ENCODE peak calls at places on chromosomes 2 and 18, in four cellular contexts. D is heart left ventricle, A is Panc1, Z is stomach. L is an unnamed sample.

GRCh38 chr2:236541008-236541562 is 28.5 kb upstream of the ACKR3 start:
- DNase-seq in D (no peak), A (no peak), Z (no peak), L (no peak)

GRCh38 chr2:96259497-96259921 is 6.3 kb downstream of the TMEM127 start:
- DNase-seq in D (peak), A (no peak), Z (peak), L (no peak)

GRCh38 chr18:21740474-21740723 is 193 bp upstream of the MIB1 start:
- DNase-seq in D (peak), A (peak), Z (no peak), L (peak)

GRCh38 chr2:43941359-43941758 is 54.4 kb downstream of the LRPPRC start:
- DNase-seq in D (no peak), A (no peak), Z (no peak), L (no peak)

GRCh38 chr2:171529914-171530313 is 7.6 kb downstream of the CYBRD1 start:
- DNase-seq in D (no peak), A (no peak), Z (no peak), L (no peak)

GRCh38 chr2:118133916-118134315 is 45.6 kb downstream of the INSIG2 start:
- DNase-seq in D (no peak), A (no peak), Z (no peak), L (no peak)

GRCh38 chr2:205660521-205661124 is 21.7 kb upstream of the NRP2 start:
- DNase-seq in D (no peak), A (no peak), Z (no peak), L (peak)

GRCh38 chr18:48555465-48555995 is 16.7 kb downstream of the CTIF start:
- DNase-seq in D (no peak), A (no peak), Z (no peak), L (no peak)

GRCh38 chr18:25648724-25649260 is 296.8 kb upstream of the ZNF521 start:
- DNase-seq in D (no peak), A (no peak), Z (no peak), L (no peak)

DNA sequence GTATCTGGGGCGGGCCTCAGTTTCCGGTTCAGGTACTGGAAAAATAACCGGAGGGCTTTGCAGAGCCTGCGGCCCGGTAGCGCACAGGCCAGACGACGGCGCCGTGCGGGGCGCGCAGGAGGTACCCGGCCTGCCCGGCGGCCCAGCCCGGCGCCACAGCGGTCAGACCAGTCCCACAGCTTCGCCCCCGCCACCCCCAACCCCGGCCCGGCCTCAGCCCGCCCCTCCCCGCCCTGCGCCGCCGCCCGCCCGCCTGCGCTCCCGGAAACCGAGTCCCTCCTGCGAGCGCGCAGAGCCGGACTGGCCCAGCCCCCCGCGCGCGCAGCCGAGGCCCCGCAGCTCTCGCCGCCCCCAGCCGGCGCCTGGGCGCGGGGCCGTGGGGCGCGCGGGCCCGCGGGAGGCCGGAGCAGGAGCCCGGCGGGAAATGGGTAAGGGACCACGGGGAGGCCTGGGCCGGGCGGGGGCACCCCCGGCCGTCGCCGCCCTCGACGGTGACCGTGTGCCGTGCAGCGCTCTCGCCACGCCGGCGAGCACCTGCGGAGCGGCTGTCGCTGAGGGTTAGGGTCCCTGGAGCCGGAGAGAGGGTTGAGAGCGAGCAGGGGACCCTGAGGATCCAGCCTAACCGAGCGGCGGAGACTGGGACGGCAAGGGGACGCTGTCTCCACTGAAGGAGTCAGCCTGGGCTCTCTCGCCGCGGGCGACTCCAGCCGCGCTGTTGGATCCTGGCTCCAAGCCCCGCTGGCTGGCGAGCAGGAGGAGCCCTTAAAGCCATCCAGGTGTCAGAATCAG is 16.5 kb upstream of the PSD4 start:
- DNase-seq in D (no peak), A (no peak), Z (peak), L (peak)
- H3K4me3 ChIP-seq in D (no peak), A (peak), Z (peak), L (peak)

GRCh38 chr2:146659976-146660375 is 1184.9 kb upstream of the ACVR2A start:
- DNase-seq in D (no peak), A (no peak), Z (no peak), L (no peak)
- H3K4me3 ChIP-seq in D (no peak), A (no peak), Z (no peak), L (no peak)

GRCh38 chr2:211486-212184 is 52.2 kb downstream of the SH3YL1 start:
- DNase-seq in D (no peak), A (no peak), Z (no peak), L (no peak)

GRCh38 chr2:210660-211059 is 53.2 kb downstream of the SH3YL1 start:
- DNase-seq in D (no peak), A (no peak), Z (no peak), L (peak)

GRCh38 chr2:216081-216480 is 47.8 kb downstream of the SH3YL1 start:
- DNase-seq in D (no peak), A (no peak), Z (no peak), L (no peak)

GRCh38 chr2:209470-209869 is 54.4 kb downstream of the SH3YL1 start:
- DNase-seq in D (no peak), A (no peak), Z (no peak), L (no peak)

DNA sequence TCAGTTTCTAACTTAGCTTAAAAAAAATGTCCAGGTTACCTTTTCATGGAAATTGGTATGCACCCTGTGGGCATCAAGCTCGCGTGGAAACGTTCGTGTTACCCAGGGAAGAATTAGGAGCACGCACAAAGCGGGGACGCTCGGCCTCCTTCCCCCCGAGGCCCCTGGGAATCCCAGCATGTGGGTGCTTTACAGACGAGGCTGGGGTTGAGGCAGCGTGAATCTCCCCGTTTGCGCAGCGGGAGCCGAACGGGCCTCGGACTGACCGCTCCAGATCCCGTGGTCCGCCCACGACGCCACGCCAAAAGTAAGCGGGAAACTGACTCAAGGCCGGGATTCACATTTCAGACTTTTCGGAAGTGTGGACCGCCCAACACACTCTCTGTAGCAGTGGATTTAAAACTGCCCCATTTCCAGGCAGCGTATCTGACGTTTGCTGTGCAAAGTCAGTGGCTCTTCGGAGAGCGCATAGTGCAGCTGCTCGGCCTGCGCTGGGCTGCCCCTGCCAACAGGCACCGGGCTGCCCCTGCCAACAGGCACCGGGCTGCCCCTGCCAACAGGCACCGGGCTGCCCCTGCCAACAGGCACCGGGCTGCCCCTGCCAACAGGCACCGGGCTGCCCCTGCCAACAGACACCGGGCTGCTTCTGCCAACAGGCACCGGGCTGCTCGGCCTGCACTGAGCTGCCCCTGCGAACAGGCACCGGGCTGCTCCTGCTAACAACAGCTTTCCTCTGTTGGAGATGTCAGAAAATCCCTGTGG is 49.7 kb downstream of the SH3YL1 start:
- DNase-seq in D (no peak), A (no peak), Z (peak), L (no peak)
- H3K4me3 ChIP-seq in D (no peak), A (no peak), Z (no peak), L (no peak)

DNA sequence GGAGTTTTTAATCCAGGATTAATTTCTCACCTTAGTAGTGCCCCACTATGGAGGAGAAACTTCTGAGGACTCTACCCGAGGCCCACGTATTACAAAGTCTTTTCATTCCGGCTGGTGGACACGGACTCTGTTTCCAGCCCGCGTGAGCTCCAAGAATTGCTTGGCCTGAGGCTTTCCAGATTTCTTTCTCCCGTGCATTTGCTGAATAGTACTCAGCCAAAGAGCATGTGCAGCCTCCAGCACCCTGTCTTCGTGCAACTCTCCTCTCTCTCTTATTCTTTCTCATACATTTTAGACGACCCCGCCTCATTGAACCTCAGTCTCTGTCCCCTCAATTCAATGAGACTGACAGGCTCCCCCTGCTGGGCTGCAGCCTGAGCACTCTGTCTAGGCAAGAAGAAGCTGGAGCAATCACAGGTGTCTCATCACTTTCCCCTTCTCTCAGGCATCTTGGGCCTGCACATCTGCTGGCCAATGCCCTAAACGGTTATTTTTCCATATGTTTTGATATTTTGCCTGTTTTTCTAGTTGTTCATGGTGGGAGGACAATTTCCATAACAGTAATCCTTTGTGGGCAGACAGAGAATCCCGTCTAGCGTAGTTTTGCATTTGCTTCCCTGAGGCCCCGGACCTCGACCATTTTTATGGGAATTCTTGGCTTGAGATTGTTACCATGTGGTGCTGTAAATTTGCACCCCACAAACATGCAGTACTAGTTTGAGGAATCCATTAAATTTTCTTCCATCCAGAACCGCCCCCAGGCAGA is 50.0 kb upstream of the LPIN2 start:
- DNase-seq in D (peak), A (peak), Z (peak), L (peak)
- H3K4me3 ChIP-seq in D (no peak), A (peak), Z (peak), L (no peak)

GRCh38 chr2:177165103-177165583 is 47.5 kb upstream of the HNRNPA3 start:
- DNase-seq in D (no peak), A (no peak), Z (no peak), L (no peak)

GRCh38 chr2:177169810-177170514 is 42.6 kb upstream of the HNRNPA3 start:
- DNase-seq in D (no peak), A (no peak), Z (no peak), L (peak)

GRCh38 chr2:177164131-177164530 is 48.5 kb upstream of the HNRNPA3 start:
- DNase-seq in D (no peak), A (no peak), Z (no peak), L (no peak)

GRCh38 chr2:177164584-177165052 is 48.0 kb upstream of the HNRNPA3 start:
- DNase-seq in D (peak), A (peak), Z (peak), L (peak)

DNA sequence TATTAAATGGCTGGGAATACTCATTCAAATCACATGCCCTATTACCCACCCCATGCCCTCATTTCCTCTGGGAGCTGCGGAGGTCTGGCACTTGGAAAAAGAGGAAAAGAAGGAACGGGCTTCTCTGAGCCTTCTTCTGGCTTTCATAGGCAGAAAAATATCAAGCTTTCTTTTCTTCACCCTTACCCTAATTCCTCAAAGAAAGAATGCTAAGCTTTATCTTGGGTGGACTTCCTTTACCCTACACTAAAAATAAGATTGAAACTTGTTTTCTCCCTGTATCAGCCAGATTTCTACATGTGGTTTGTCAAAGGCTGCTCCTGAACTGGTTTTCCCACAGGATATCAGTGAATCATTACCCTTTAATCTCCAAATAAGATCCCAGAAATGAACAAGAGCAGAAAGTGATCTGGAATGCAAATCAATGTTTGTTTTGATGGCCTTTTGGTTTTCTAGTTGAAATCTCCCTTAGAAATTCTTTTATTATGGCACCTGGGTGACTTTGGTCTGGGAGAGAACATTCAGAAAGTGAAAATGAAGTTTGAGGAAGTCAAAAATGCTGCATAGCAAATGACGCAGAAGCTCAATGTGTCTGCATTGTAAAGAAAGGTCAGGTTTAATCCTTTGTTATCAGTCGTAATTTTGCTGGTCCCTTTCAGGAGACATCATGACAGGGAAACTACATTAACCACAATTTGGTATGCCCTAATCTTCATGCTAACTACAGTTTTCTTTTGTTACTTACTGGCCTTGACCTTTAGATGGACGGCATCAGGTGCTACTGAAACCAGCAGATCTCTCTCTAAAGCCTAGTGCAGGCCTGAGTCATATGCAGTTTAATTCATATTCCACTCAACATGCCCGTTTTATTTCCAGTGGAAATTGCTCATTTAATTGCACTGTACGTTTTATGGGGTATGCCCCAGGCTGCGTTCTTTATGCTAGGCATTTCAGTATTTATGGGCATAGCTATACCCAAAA is 46.6 kb upstream of the HNRNPA3 start:
- DNase-seq in D (no peak), A (no peak), Z (no peak), L (peak)
- H3K4me3 ChIP-seq in D (peak), A (peak), Z (peak), L (no peak)

GRCh38 chr18:49564435-49564834 is 2.6 kb downstream of the LIPG start:
- DNase-seq in D (no peak), A (no peak), Z (no peak), L (no peak)
- H3K4me3 ChIP-seq in D (no peak), A (peak), Z (no peak), L (no peak)